ENCODE peak calls at places on chromosome 17, in ten cellular contexts. One of them, this sample, is unnamed.

GRCh38 chr17:77571562-77571981 is 386.9 kb upstream of the TNRC6C start:
- DNase-seq in omental fat pad: no peak
- DNase-seq in naive thymus-derived CD8-positive, alpha-beta T cell: peak
- DNase-seq in SK-N-SH: peak
- DNase-seq in stimulated activated CD4-positive, alpha-beta T cell treated with anti-CD3 and anti-CD28 coated beads, Interleukin-4, amount 100 ng/mL, for 4 hours: no peak
- DNase-seq in left ventricle myocardium superior: no peak
- DNase-seq in non-pigmented ciliary epithelial cell: no peak
- DNase-seq in NCI-H2081: no peak
- DNase-seq in Calu3: no peak
- DNase-seq in AG09319: no peak
- DNase-seq in this sample: peak

GRCh38 chr17:13593021-13593751 is 8.5 kb downstream of the HS3ST3A1 start:
- DNase-seq in SK-N-SH: no peak
- DNase-seq in naive thymus-derived CD8-positive, alpha-beta T cell: no peak
- DNase-seq in left ventricle myocardium superior: no peak
- DNase-seq in stimulated activated CD4-positive, alpha-beta T cell treated with anti-CD3 and anti-CD28 coated beads, Interleukin-4, amount 100 ng/mL, for 4 hours: no peak
- DNase-seq in Calu3: no peak
- DNase-seq in omental fat pad: no peak
- DNase-seq in NCI-H2081: no peak
- DNase-seq in non-pigmented ciliary epithelial cell: no peak
- DNase-seq in AG09319: no peak
- DNase-seq in this sample: no peak

GRCh38 chr17:63843387-63844292 is 1.2 kb upstream of the SMARCD2 start:
- DNase-seq in left ventricle myocardium superior: peak
- DNase-seq in omental fat pad: no peak
- DNase-seq in non-pigmented ciliary epithelial cell: no peak
- DNase-seq in naive thymus-derived CD8-positive, alpha-beta T cell: no peak
- DNase-seq in Calu3: no peak
- DNase-seq in stimulated activated CD4-positive, alpha-beta T cell treated with anti-CD3 and anti-CD28 coated beads, Interleukin-4, amount 100 ng/mL, for 4 hours: no peak
- DNase-seq in AG09319: no peak
- DNase-seq in NCI-H2081: peak
- DNase-seq in SK-N-SH: no peak
- DNase-seq in this sample: no peak

GRCh38 chr17:78694805-78695531 is 87.1 kb downstream of the CYTH1 start:
- DNase-seq in omental fat pad: no peak
- DNase-seq in Calu3: no peak
- DNase-seq in left ventricle myocardium superior: no peak
- DNase-seq in naive thymus-derived CD8-positive, alpha-beta T cell: no peak
- DNase-seq in non-pigmented ciliary epithelial cell: no peak
- DNase-seq in SK-N-SH: no peak
- DNase-seq in stimulated activated CD4-positive, alpha-beta T cell treated with anti-CD3 and anti-CD28 coated beads, Interleukin-4, amount 100 ng/mL, for 4 hours: no peak
- DNase-seq in NCI-H2081: no peak
- DNase-seq in AG09319: no peak
- DNase-seq in this sample: no peak

GRCh38 chr17:67544364-67544763 is 167.3 kb downstream of the PITPNC1 start:
- DNase-seq in Calu3: no peak
- DNase-seq in non-pigmented ciliary epithelial cell: no peak
- DNase-seq in AG09319: no peak
- DNase-seq in omental fat pad: no peak
- DNase-seq in stimulated activated CD4-positive, alpha-beta T cell treated with anti-CD3 and anti-CD28 coated beads, Interleukin-4, amount 100 ng/mL, for 4 hours: no peak
- DNase-seq in NCI-H2081: no peak
- DNase-seq in naive thymus-derived CD8-positive, alpha-beta T cell: no peak
- DNase-seq in left ventricle myocardium superior: no peak
- DNase-seq in SK-N-SH: no peak
- DNase-seq in this sample: no peak

GRCh38 chr17:41976142-41976768 is 9.7 kb downstream of the CNP start:
- DNase-seq in stimulated activated CD4-positive, alpha-beta T cell treated with anti-CD3 and anti-CD28 coated beads, Interleukin-4, amount 100 ng/mL, for 4 hours: no peak
- DNase-seq in AG09319: peak
- DNase-seq in Calu3: no peak
- DNase-seq in left ventricle myocardium superior: no peak
- DNase-seq in NCI-H2081: no peak
- DNase-seq in SK-N-SH: no peak
- DNase-seq in omental fat pad: no peak
- DNase-seq in naive thymus-derived CD8-positive, alpha-beta T cell: no peak
- DNase-seq in non-pigmented ciliary epithelial cell: no peak
- DNase-seq in this sample: no peak

GRCh38 chr17:16297367-16298139 is 55.7 kb downstream of the CENPV start:
- DNase-seq in left ventricle myocardium superior: no peak
- DNase-seq in AG09319: no peak
- DNase-seq in omental fat pad: no peak
- DNase-seq in non-pigmented ciliary epithelial cell: no peak
- DNase-seq in NCI-H2081: no peak
- DNase-seq in naive thymus-derived CD8-positive, alpha-beta T cell: no peak
- DNase-seq in stimulated activated CD4-positive, alpha-beta T cell treated with anti-CD3 and anti-CD28 coated beads, Interleukin-4, amount 100 ng/mL, for 4 hours: no peak
- DNase-seq in Calu3: no peak
- DNase-seq in SK-N-SH: no peak
- DNase-seq in this sample: no peak

GRCh38 chr17:37405955-37406634 is 541 bp downstream of the ACACA start:
- DNase-seq in left ventricle myocardium superior: no peak
- DNase-seq in SK-N-SH: no peak
- DNase-seq in omental fat pad: no peak
- DNase-seq in Calu3: no peak
- DNase-seq in NCI-H2081: no peak
- DNase-seq in naive thymus-derived CD8-positive, alpha-beta T cell: no peak
- DNase-seq in non-pigmented ciliary epithelial cell: no peak
- DNase-seq in stimulated activated CD4-positive, alpha-beta T cell treated with anti-CD3 and anti-CD28 coated beads, Interleukin-4, amount 100 ng/mL, for 4 hours: no peak
- DNase-seq in AG09319: no peak
- DNase-seq in this sample: no peak

GRCh38 chr17:80618304-80618703 is 73.7 kb downstream of the RPTOR start:
- DNase-seq in NCI-H2081: no peak
- DNase-seq in stimulated activated CD4-positive, alpha-beta T cell treated with anti-CD3 and anti-CD28 coated beads, Interleukin-4, amount 100 ng/mL, for 4 hours: no peak
- DNase-seq in Calu3: no peak
- DNase-seq in non-pigmented ciliary epithelial cell: no peak
- DNase-seq in AG09319: no peak
- DNase-seq in left ventricle myocardium superior: no peak
- DNase-seq in naive thymus-derived CD8-positive, alpha-beta T cell: no peak
- DNase-seq in omental fat pad: no peak
- DNase-seq in SK-N-SH: no peak
- DNase-seq in this sample: no peak

GRCh38 chr17:49523706-49524472 is 28.8 kb downstream of the NGFR start:
- DNase-seq in SK-N-SH: peak
- DNase-seq in non-pigmented ciliary epithelial cell: no peak
- DNase-seq in Calu3: peak
- DNase-seq in naive thymus-derived CD8-positive, alpha-beta T cell: peak
- DNase-seq in left ventricle myocardium superior: no peak
- DNase-seq in AG09319: no peak
- DNase-seq in stimulated activated CD4-positive, alpha-beta T cell treated with anti-CD3 and anti-CD28 coated beads, Interleukin-4, amount 100 ng/mL, for 4 hours: no peak
- DNase-seq in NCI-H2081: no peak
- DNase-seq in omental fat pad: no peak
- DNase-seq in this sample: no peak

GRCh38 chr17:80187090-80187489 is 17.3 kb downstream of the CARD14 start:
- DNase-seq in naive thymus-derived CD8-positive, alpha-beta T cell: no peak
- DNase-seq in NCI-H2081: no peak
- DNase-seq in non-pigmented ciliary epithelial cell: no peak
- DNase-seq in SK-N-SH: no peak
- DNase-seq in omental fat pad: no peak
- DNase-seq in AG09319: no peak
- DNase-seq in stimulated activated CD4-positive, alpha-beta T cell treated with anti-CD3 and anti-CD28 coated beads, Interleukin-4, amount 100 ng/mL, for 4 hours: no peak
- DNase-seq in left ventricle myocardium superior: no peak
- DNase-seq in Calu3: no peak
- DNase-seq in this sample: no peak

GRCh38 chr17:71828182-71828596 is 292.6 kb upstream of the SOX9 start:
- DNase-seq in naive thymus-derived CD8-positive, alpha-beta T cell: no peak
- DNase-seq in AG09319: peak
- DNase-seq in omental fat pad: no peak
- DNase-seq in stimulated activated CD4-positive, alpha-beta T cell treated with anti-CD3 and anti-CD28 coated beads, Interleukin-4, amount 100 ng/mL, for 4 hours: no peak
- DNase-seq in Calu3: no peak
- DNase-seq in SK-N-SH: peak
- DNase-seq in left ventricle myocardium superior: no peak
- DNase-seq in NCI-H2081: peak
- DNase-seq in non-pigmented ciliary epithelial cell: no peak
- DNase-seq in this sample: no peak

GRCh38 chr17:7260151-7260550 is 2.1 kb downstream of the CLDN7 start:
- DNase-seq in Calu3: no peak
- DNase-seq in NCI-H2081: no peak
- DNase-seq in omental fat pad: no peak
- DNase-seq in non-pigmented ciliary epithelial cell: no peak
- DNase-seq in SK-N-SH: peak
- DNase-seq in AG09319: no peak
- DNase-seq in naive thymus-derived CD8-positive, alpha-beta T cell: no peak
- DNase-seq in stimulated activated CD4-positive, alpha-beta T cell treated with anti-CD3 and anti-CD28 coated beads, Interleukin-4, amount 100 ng/mL, for 4 hours: no peak
- DNase-seq in left ventricle myocardium superior: no peak
- DNase-seq in this sample: no peak

GRCh38 chr17:63514974-63515373 is 8.2 kb upstream of the KCNH6 start:
- DNase-seq in left ventricle myocardium superior: no peak
- DNase-seq in omental fat pad: no peak
- DNase-seq in stimulated activated CD4-positive, alpha-beta T cell treated with anti-CD3 and anti-CD28 coated beads, Interleukin-4, amount 100 ng/mL, for 4 hours: no peak
- DNase-seq in Calu3: no peak
- DNase-seq in naive thymus-derived CD8-positive, alpha-beta T cell: no peak
- DNase-seq in SK-N-SH: no peak
- DNase-seq in NCI-H2081: no peak
- DNase-seq in AG09319: no peak
- DNase-seq in non-pigmented ciliary epithelial cell: no peak
- DNase-seq in this sample: no peak

GRCh38 chr17:29048440-29049360 is 5.8 kb downstream of the PIPOX start:
- DNase-seq in naive thymus-derived CD8-positive, alpha-beta T cell: no peak
- DNase-seq in NCI-H2081: peak
- DNase-seq in left ventricle myocardium superior: no peak
- DNase-seq in omental fat pad: no peak
- DNase-seq in Calu3: no peak
- DNase-seq in stimulated activated CD4-positive, alpha-beta T cell treated with anti-CD3 and anti-CD28 coated beads, Interleukin-4, amount 100 ng/mL, for 4 hours: no peak
- DNase-seq in non-pigmented ciliary epithelial cell: no peak
- DNase-seq in AG09319: no peak
- DNase-seq in SK-N-SH: peak
- DNase-seq in this sample: no peak

GRCh38 chr17:71472809-71473789 is 647.7 kb upstream of the SOX9 start:
- DNase-seq in stimulated activated CD4-positive, alpha-beta T cell treated with anti-CD3 and anti-CD28 coated beads, Interleukin-4, amount 100 ng/mL, for 4 hours: no peak
- DNase-seq in SK-N-SH: peak
- DNase-seq in AG09319: peak
- DNase-seq in NCI-H2081: peak
- DNase-seq in non-pigmented ciliary epithelial cell: peak
- DNase-seq in naive thymus-derived CD8-positive, alpha-beta T cell: no peak
- DNase-seq in left ventricle myocardium superior: no peak
- DNase-seq in omental fat pad: no peak
- DNase-seq in Calu3: peak
- DNase-seq in this sample: no peak

GRCh38 chr17:29176500-29177351 is 3.5 kb downstream of the MYO18A start:
- DNase-seq in stimulated activated CD4-positive, alpha-beta T cell treated with anti-CD3 and anti-CD28 coated beads, Interleukin-4, amount 100 ng/mL, for 4 hours: peak
- DNase-seq in AG09319: no peak
- DNase-seq in SK-N-SH: peak
- DNase-seq in left ventricle myocardium superior: peak
- DNase-seq in omental fat pad: no peak
- DNase-seq in non-pigmented ciliary epithelial cell: no peak
- DNase-seq in Calu3: peak
- DNase-seq in NCI-H2081: peak
- DNase-seq in naive thymus-derived CD8-positive, alpha-beta T cell: no peak
- DNase-seq in this sample: peak

GRCh38 chr17:12790806-12791148 is 1.5 kb downstream of the ARHGAP44 start:
- DNase-seq in Calu3: peak
- DNase-seq in AG09319: no peak
- DNase-seq in non-pigmented ciliary epithelial cell: no peak
- DNase-seq in NCI-H2081: no peak
- DNase-seq in stimulated activated CD4-positive, alpha-beta T cell treated with anti-CD3 and anti-CD28 coated beads, Interleukin-4, amount 100 ng/mL, for 4 hours: no peak
- DNase-seq in omental fat pad: no peak
- DNase-seq in left ventricle myocardium superior: no peak
- DNase-seq in naive thymus-derived CD8-positive, alpha-beta T cell: no peak
- DNase-seq in SK-N-SH: no peak
- DNase-seq in this sample: no peak

GRCh38 chr17:66777689-66778225 is 57.2 kb upstream of the CACNG5 start:
- DNase-seq in non-pigmented ciliary epithelial cell: peak
- DNase-seq in stimulated activated CD4-positive, alpha-beta T cell treated with anti-CD3 and anti-CD28 coated beads, Interleukin-4, amount 100 ng/mL, for 4 hours: no peak
- DNase-seq in AG09319: no peak
- DNase-seq in left ventricle myocardium superior: no peak
- DNase-seq in NCI-H2081: peak
- DNase-seq in omental fat pad: no peak
- DNase-seq in SK-N-SH: no peak
- DNase-seq in naive thymus-derived CD8-positive, alpha-beta T cell: no peak
- DNase-seq in Calu3: no peak
- DNase-seq in this sample: peak

GRCh38 chr17:801660-802059 is 19.5 kb downstream of the MRM3 start:
- DNase-seq in non-pigmented ciliary epithelial cell: no peak
- DNase-seq in left ventricle myocardium superior: no peak
- DNase-seq in naive thymus-derived CD8-positive, alpha-beta T cell: no peak
- DNase-seq in AG09319: no peak
- DNase-seq in NCI-H2081: no peak
- DNase-seq in SK-N-SH: no peak
- DNase-seq in Calu3: no peak
- DNase-seq in stimulated activated CD4-positive, alpha-beta T cell treated with anti-CD3 and anti-CD28 coated beads, Interleukin-4, amount 100 ng/mL, for 4 hours: no peak
- DNase-seq in omental fat pad: no peak
- DNase-seq in this sample: no peak

GRCh38 chr17:1111599-1112443 is 68.0 kb downstream of the ABR start:
- DNase-seq in omental fat pad: no peak
- DNase-seq in SK-N-SH: peak
- DNase-seq in stimulated activated CD4-positive, alpha-beta T cell treated with anti-CD3 and anti-CD28 coated beads, Interleukin-4, amount 100 ng/mL, for 4 hours: no peak
- DNase-seq in AG09319: no peak
- DNase-seq in Calu3: peak
- DNase-seq in naive thymus-derived CD8-positive, alpha-beta T cell: peak
- DNase-seq in left ventricle myocardium superior: peak
- DNase-seq in non-pigmented ciliary epithelial cell: no peak
- DNase-seq in NCI-H2081: no peak
- DNase-seq in this sample: peak

GRCh38 chr17:3966720-3967363 is 2.6 kb upstream of the ATP2A3 start:
- DNase-seq in stimulated activated CD4-positive, alpha-beta T cell treated with anti-CD3 and anti-CD28 coated beads, Interleukin-4, amount 100 ng/mL, for 4 hours: no peak
- DNase-seq in AG09319: no peak
- DNase-seq in Calu3: no peak
- DNase-seq in omental fat pad: no peak
- DNase-seq in naive thymus-derived CD8-positive, alpha-beta T cell: no peak
- DNase-seq in left ventricle myocardium superior: no peak
- DNase-seq in non-pigmented ciliary epithelial cell: no peak
- DNase-seq in NCI-H2081: no peak
- DNase-seq in SK-N-SH: no peak
- DNase-seq in this sample: no peak

GRCh38 chr17:42266918-42267766 is 9.0 kb downstream of the STAT5B start:
- DNase-seq in NCI-H2081: no peak
- DNase-seq in SK-N-SH: no peak
- DNase-seq in left ventricle myocardium superior: no peak
- DNase-seq in Calu3: no peak
- DNase-seq in AG09319: peak
- DNase-seq in stimulated activated CD4-positive, alpha-beta T cell treated with anti-CD3 and anti-CD28 coated beads, Interleukin-4, amount 100 ng/mL, for 4 hours: no peak
- DNase-seq in naive thymus-derived CD8-positive, alpha-beta T cell: no peak
- DNase-seq in omental fat pad: no peak
- DNase-seq in non-pigmented ciliary epithelial cell: peak
- DNase-seq in this sample: no peak

GRCh38 chr17:53472586-53472985 is 350.1 kb upstream of the KIF2B start:
- DNase-seq in AG09319: no peak
- DNase-seq in Calu3: no peak
- DNase-seq in naive thymus-derived CD8-positive, alpha-beta T cell: no peak
- DNase-seq in NCI-H2081: no peak
- DNase-seq in SK-N-SH: no peak
- DNase-seq in non-pigmented ciliary epithelial cell: no peak
- DNase-seq in left ventricle myocardium superior: no peak
- DNase-seq in omental fat pad: no peak
- DNase-seq in stimulated activated CD4-positive, alpha-beta T cell treated with anti-CD3 and anti-CD28 coated beads, Interleukin-4, amount 100 ng/mL, for 4 hours: no peak
- DNase-seq in this sample: no peak

GRCh38 chr17:17928422-17929386 is 43.5 kb downstream of the TOM1L2 start:
- DNase-seq in left ventricle myocardium superior: no peak
- DNase-seq in AG09319: no peak
- DNase-seq in Calu3: no peak
- DNase-seq in omental fat pad: no peak
- DNase-seq in SK-N-SH: no peak
- DNase-seq in stimulated activated CD4-positive, alpha-beta T cell treated with anti-CD3 and anti-CD28 coated beads, Interleukin-4, amount 100 ng/mL, for 4 hours: no peak
- DNase-seq in non-pigmented ciliary epithelial cell: no peak
- DNase-seq in naive thymus-derived CD8-positive, alpha-beta T cell: no peak
- DNase-seq in NCI-H2081: no peak
- DNase-seq in this sample: no peak

GRCh38 chr17:56699186-56699895 is 105.8 kb downstream of the NOG start:
- DNase-seq in naive thymus-derived CD8-positive, alpha-beta T cell: no peak
- DNase-seq in AG09319: peak
- DNase-seq in left ventricle myocardium superior: peak
- DNase-seq in Calu3: peak
- DNase-seq in stimulated activated CD4-positive, alpha-beta T cell treated with anti-CD3 and anti-CD28 coated beads, Interleukin-4, amount 100 ng/mL, for 4 hours: no peak
- DNase-seq in NCI-H2081: no peak
- DNase-seq in non-pigmented ciliary epithelial cell: peak
- DNase-seq in SK-N-SH: peak
- DNase-seq in omental fat pad: no peak
- DNase-seq in this sample: peak

GRCh38 chr17:32664936-32665583 is 178.3 kb downstream of the CDK5R1 start:
- DNase-seq in omental fat pad: no peak
- DNase-seq in Calu3: peak
- DNase-seq in naive thymus-derived CD8-positive, alpha-beta T cell: no peak
- DNase-seq in stimulated activated CD4-positive, alpha-beta T cell treated with anti-CD3 and anti-CD28 coated beads, Interleukin-4, amount 100 ng/mL, for 4 hours: no peak
- DNase-seq in AG09319: no peak
- DNase-seq in left ventricle myocardium superior: no peak
- DNase-seq in non-pigmented ciliary epithelial cell: no peak
- DNase-seq in NCI-H2081: no peak
- DNase-seq in SK-N-SH: no peak
- DNase-seq in this sample: no peak

GRCh38 chr17:34703533-34703932 is 124.2 kb downstream of the TMEM132E start:
- DNase-seq in Calu3: peak
- DNase-seq in omental fat pad: no peak
- DNase-seq in naive thymus-derived CD8-positive, alpha-beta T cell: no peak
- DNase-seq in non-pigmented ciliary epithelial cell: no peak
- DNase-seq in SK-N-SH: no peak
- DNase-seq in NCI-H2081: no peak
- DNase-seq in left ventricle myocardium superior: peak
- DNase-seq in stimulated activated CD4-positive, alpha-beta T cell treated with anti-CD3 and anti-CD28 coated beads, Interleukin-4, amount 100 ng/mL, for 4 hours: no peak
- DNase-seq in AG09319: no peak
- DNase-seq in this sample: no peak